ENCODE peak calls at places on chromosomes 11 and 22, in five cellular contexts. X is PC-9; T is effector memory CD4-positive, alpha-beta T cell; G is neuronal stem cell; E is GM23248. C is an unnamed sample.

GRCh38 chr22:25104367-25104766 is 95.3 kb upstream of the CRYBB3 start:
- DNase-seq in X (no peak), T (no peak), G (no peak), E (no peak), C (no peak)

GRCh38 chr11:57429946-57430345 is 3.0 kb upstream of the SLC43A3 start:
- DNase-seq in X (no peak), T (no peak), G (no peak), E (no peak), C (no peak)

GRCh38 chr11:124177344-124177743 is 5.8 kb upstream of the OR10D3 start:
- DNase-seq in X (no peak), T (no peak), G (no peak), E (no peak), C (no peak)

GRCh38 chr22:46447906-46448669 is 89.3 kb downstream of the CELSR1 start:
- DNase-seq in X (no peak), T (no peak), G (no peak), E (no peak), C (no peak)

GRCh38 chr11:121892863-121893262 is 223.2 kb downstream of the BLID start:
- DNase-seq in X (peak; percentile 29), T (no peak), G (no peak), E (peak; percentile 81), C (no peak)

GRCh38 chr11:84564180-84564866 is 1062.8 kb downstream of the DLG2 start:
- DNase-seq in X (no peak), T (no peak), G (peak; percentile 35), E (peak; percentile 65), C (peak; percentile 68)

GRCh38 chr11:127470485-127470884 is 469.9 kb upstream of the KIRREL3 start:
- DNase-seq in X (no peak), T (no peak), G (no peak), E (peak; percentile 15), C (peak; percentile 9)

GRCh38 chr11:83156996-83157754 is at the start of gene PCF11:
- DNase-seq in X (no peak), T (no peak), G (no peak), E (no peak), C (no peak)

GRCh38 chr11:57776101-57776511 is 14.5 kb downstream of the CTNND1 start:
- DNase-seq in X (peak; percentile 67), T (no peak), G (no peak), E (peak; percentile 60), C (no peak)

GRCh38 chr22:31676700-31677099 is 14.7 kb upstream of the PISD start:
- DNase-seq in X (peak; percentile 93), T (peak; percentile 92), G (peak; percentile 51), E (peak; percentile 94), C (no peak)

GRCh38 chr11:71244116-71244815 is 8.1 kb downstream of the SHANK2 start:
- DNase-seq in X (no peak), T (no peak), G (no peak), E (peak; percentile 59), C (no peak)

GRCh38 chr22:49999063-49999900 is 13.3 kb downstream of the IL17REL start:
- DNase-seq in X (no peak), T (no peak), G (peak; percentile 45), E (peak; percentile 46), C (no peak)

GRCh38 chr22:41862160-41862529 is 29.2 kb downstream of the SREBF2 start:
- DNase-seq in X (peak; percentile 65), T (no peak), G (no peak), E (no peak), C (no peak)

GRCh38 chr11:11435673-11436072 is 82.6 kb upstream of the CSNK2A3 start:
- DNase-seq in X (no peak), T (no peak), G (peak; percentile 27), E (no peak), C (peak; percentile 40)

GRCh38 chr11:67398661-67399563 is 2.7 kb downstream of the PPP1CA start:
- DNase-seq in X (no peak), T (no peak), G (no peak), E (no peak), C (no peak)

GRCh38 chr11:13347901-13348300 is 70.3 kb downstream of the BMAL1 start:
- DNase-seq in X (no peak), T (no peak), G (no peak), E (no peak), C (no peak)

GRCh38 chr11:29159552-29160465 is 857.0 kb downstream of the KCNA4 start:
- DNase-seq in X (no peak), T (no peak), G (peak; percentile 56), E (peak; percentile 86), C (peak; percentile 54)

GRCh38 chr11:33067294-33067693 is 27.9 kb downstream of the TCP11L1 start:
- DNase-seq in X (peak; percentile 42), T (no peak), G (no peak), E (no peak), C (no peak)

GRCh38 chr11:125465254-125465653 is 30.8 kb downstream of the FEZ1 start:
- DNase-seq in X (no peak), T (no peak), G (no peak), E (no peak), C (no peak)

GRCh38 chr22:42939941-42940653 is 74.9 kb downstream of the PACSIN2 start:
- DNase-seq in X (peak; percentile 99), T (no peak), G (no peak), E (peak; percentile 89), C (no peak)

GRCh38 chr11:2587976-2588748 is 111.6 kb downstream of the KCNQ1OT1 start:
- DNase-seq in X (no peak), T (no peak), G (no peak), E (no peak), C (no peak)

GRCh38 chr11:30106222-30106621 is 89.4 kb upstream of the KCNA4 start:
- DNase-seq in X (no peak), T (no peak), G (no peak), E (no peak), C (no peak)

GRCh38 chr11:110374921-110375320 is 54.8 kb upstream of the FDX1 start:
- DNase-seq in X (no peak), T (no peak), G (no peak), E (peak; percentile 23), C (no peak)

GRCh38 chr11:36002196-36002595 is 58.3 kb downstream of the LDLRAD3 start:
- DNase-seq in X (no peak), T (no peak), G (peak; percentile 78), E (no peak), C (no peak)

GRCh38 chr11:126348806-126349582 is 6.5 kb upstream of the ST3GAL4 start:
- DNase-seq in X (peak; percentile 50), T (no peak), G (no peak), E (peak; percentile 81), C (no peak)

GRCh38 chr22:23144926-23145906 is at the start of gene RAB36:
- DNase-seq in X (peak; percentile 90), T (peak; percentile 98), G (peak; percentile 98), E (peak; percentile 100), C (peak; percentile 99)